ENCODE peak calls at places on chromosome 17, in six cellular contexts. Y is HCT116, H is A549, B is GM12878, D is H1, O is K562. K is an unnamed sample.
A peak's percentile ranks its signal among the peaks of the same experiment; 100 is the strongest.

GRCh38 chr17:28925912-28926365 is 23.1 kb upstream of the DHRS13 start:
- DNase-seq in O (peak; percentile 61), Y (no peak), D (no peak), B (peak; percentile 47), H (no peak), K (peak; percentile 92)

GRCh38 chr17:78967782-78968362 is 11.9 kb downstream of the LGALS3BP start:
- DNase-seq in Y (no peak), H (no peak), B (no peak), D (no peak), O (no peak), K (no peak)

GRCh38 chr17:18070861-18071340 is 16.8 kb upstream of the DRG2 start:
- DNase-seq in D (no peak), Y (no peak), B (no peak), H (no peak), O (peak; percentile 69), K (peak; percentile 91)

GRCh38 chr17:79179334-79179733 is 104.7 kb downstream of the ENGASE start:
- DNase-seq in B (no peak), H (no peak), Y (no peak), D (no peak), O (no peak), K (no peak)

GRCh38 chr17:55773671-55774070 is 22.8 kb downstream of the PCTP start:
- DNase-seq in D (no peak), B (no peak), O (no peak), Y (no peak), H (no peak), K (no peak)

GRCh38 chr17:35866356-35866950 is 2.2 kb downstream of the HEATR9 start:
- DNase-seq in Y (no peak), D (no peak), H (no peak), O (peak; percentile 33), B (no peak), K (peak; percentile 94)

GRCh38 chr17:60630352-60630751 is 30.4 kb downstream of the PPM1D start:
- DNase-seq in Y (no peak), B (no peak), H (no peak), D (no peak), O (no peak), K (no peak)

GRCh38 chr17:10394201-10394887 is 21.5 kb upstream of the MYH13 start:
- DNase-seq in O (no peak), Y (no peak), H (no peak), B (no peak), D (no peak), K (no peak)

GRCh38 chr17:1179635-1180433 is at the start of gene ABR:
- DNase-seq in B (no peak), Y (no peak), H (peak; percentile 54), D (peak; percentile 82), O (peak; percentile 16), K (no peak)

GRCh38 chr17:17503566-17504130 is 7.5 kb upstream of the RASD1 start:
- DNase-seq in H (no peak), Y (no peak), O (no peak), D (no peak), B (no peak), K (no peak)

GRCh38 chr17:69326302-69327059 is 452 bp downstream of the ABCA5 start:
- DNase-seq in Y (no peak), H (no peak), B (no peak), D (no peak), O (peak; percentile 1), K (peak; percentile 1)

GRCh38 chr17:58630883-58631522 is 60.8 kb downstream of the TEX14 start:
- DNase-seq in B (no peak), Y (peak; percentile 98), D (peak; percentile 51), H (no peak), O (peak; percentile 88), K (no peak)

GRCh38 chr17:69733171-69734014 is 318.9 kb downstream of the MAP2K6 start:
- DNase-seq in H (peak; percentile 8), O (no peak), B (no peak), Y (no peak), D (no peak), K (no peak)

GRCh38 chr17:77733576-77734296 is 224.8 kb upstream of the TNRC6C start:
- DNase-seq in B (no peak), H (no peak), O (no peak), D (no peak), Y (no peak), K (no peak)

GRCh38 chr17:76270127-76270592 is 5.0 kb downstream of the UBALD2 start:
- DNase-seq in Y (no peak), B (no peak), O (peak; percentile 77), H (no peak), D (no peak), K (no peak)

GRCh38 chr17:14121952-14122351 is 52.6 kb downstream of the COX10 start:
- DNase-seq in D (no peak), O (no peak), H (no peak), B (no peak), Y (no peak), K (peak; percentile 29)

GRCh38 chr17:40323731-40324650 is 15.0 kb downstream of the RARA start:
- DNase-seq in D (no peak), Y (no peak), H (no peak), O (no peak), B (no peak), K (peak; percentile 50)

GRCh38 chr17:6381052-6381451 is 53.9 kb downstream of the AIPL1 start:
- DNase-seq in D (no peak), B (no peak), H (peak; percentile 48), O (no peak), Y (no peak), K (no peak)

GRCh38 chr17:64920419-64921172 is 1.3 kb upstream of the LRRC37A3 start:
- DNase-seq in Y (no peak), O (peak; percentile 49), D (no peak), B (no peak), H (peak; percentile 41), K (peak; percentile 38)

GRCh38 chr17:48259710-48260291 is 152.2 kb downstream of the SNX11 start:
- DNase-seq in O (peak; percentile 75), Y (no peak), B (no peak), D (no peak), H (peak; percentile 35), K (peak; percentile 55)

GRCh38 chr17:35559495-35559894 is 1.1 kb downstream of the SLFN14 start:
- DNase-seq in O (peak; percentile 53), H (no peak), D (no peak), B (no peak), Y (no peak), K (no peak)

GRCh38 chr17:6903516-6903915 is 72.0 kb upstream of the TEKT1 start:
- DNase-seq in D (no peak), Y (no peak), B (no peak), O (no peak), H (no peak), K (no peak)

GRCh38 chr17:76383645-76384221 is 676 bp upstream of the SPHK1 start:
- DNase-seq in D (peak; percentile 78), O (peak; percentile 82), H (peak; percentile 88), B (no peak), Y (no peak), K (peak; percentile 74)

GRCh38 chr17:13002761-13003453 is 14.9 kb downstream of the ELAC2 start:
- DNase-seq in B (no peak), H (peak; percentile 80), O (peak; percentile 63), Y (peak; percentile 34), D (peak; percentile 90), K (peak; percentile 61)

GRCh38 chr17:66990047-66990446 is 25.5 kb downstream of the CACNG4 start:
- DNase-seq in B (no peak), Y (no peak), H (no peak), D (no peak), O (no peak), K (no peak)

GRCh38 chr17:15490634-15491261 is 23.3 kb upstream of the CDRT4 start:
- DNase-seq in D (peak; percentile 60), Y (peak; percentile 81), B (no peak), H (no peak), O (peak; percentile 94), K (peak; percentile 14)

GRCh38 chr17:46822388-46822921 is 4.0 kb upstream of the WNT3 start:
- DNase-seq in O (peak; percentile 73), B (no peak), Y (peak; percentile 12), D (peak; percentile 95), H (peak; percentile 45), K (peak; percentile 43)
- TF ChIP-seq CTCF in O (peak; percentile 79), B (peak; percentile 69), Y (peak; percentile 100), D (peak; percentile 78), H (peak; percentile 91), K (peak; percentile 74)

GRCh38 chr17:43359469-43360105 is 39.2 kb upstream of the ARL4D start:
- DNase-seq in Y (no peak), H (no peak), O (no peak), D (no peak), B (no peak), K (peak; percentile 52)

GRCh38 chr17:43363181-43363925 is 35.4 kb upstream of the ARL4D start:
- DNase-seq in O (no peak), D (no peak), B (no peak), H (no peak), Y (no peak), K (no peak)

GRCh38 chr17:43363926-43364285 is 34.9 kb upstream of the ARL4D start:
- DNase-seq in Y (no peak), B (no peak), O (no peak), D (no peak), H (no peak), K (no peak)

GRCh38 chr17:43360376-43360738 is 38.4 kb upstream of the ARL4D start:
- DNase-seq in H (peak; percentile 69), Y (no peak), D (no peak), O (no peak), B (no peak), K (peak; percentile 86)

GRCh38 chr17:43360739-43361498 is 37.9 kb upstream of the ARL4D start:
- DNase-seq in D (peak; percentile 88), O (no peak), B (peak; percentile 100), Y (no peak), H (peak; percentile 98), K (peak; percentile 99)
- TF ChIP-seq POLR2A in D (peak; percentile 100), O (peak; percentile 69), B (peak; percentile 99), Y (peak; percentile 51), H (peak; percentile 100), K (peak; percentile 100)

GRCh38 chr17:49482144-49482817 is 12.8 kb upstream of the NGFR start:
- DNase-seq in Y (no peak), B (no peak), D (no peak), O (peak; percentile 29), H (no peak), K (peak; percentile 55)
- TF ChIP-seq MAX in Y (no peak), B (no peak), D (no peak), O (no peak), H (no peak), K (no peak)

GRCh38 chr17:27356091-27356705 is 62.3 kb downstream of the WSB1 start:
- DNase-seq in B (no peak), Y (no peak), H (no peak), O (peak; percentile 88), D (no peak), K (no peak)

GRCh38 chr17:27353469-27354050 is 59.6 kb downstream of the WSB1 start:
- DNase-seq in B (peak; percentile 42), H (peak; percentile 97), O (peak; percentile 97), D (peak; percentile 90), Y (peak; percentile 78), K (peak; percentile 92)

GRCh38 chr17:27355419-27355818 is 61.5 kb downstream of the WSB1 start:
- DNase-seq in H (no peak), Y (no peak), O (no peak), B (no peak), D (no peak), K (no peak)

GRCh38 chr17:27354051-27354490 is 60.2 kb downstream of the WSB1 start:
- DNase-seq in H (no peak), O (no peak), D (no peak), B (no peak), Y (no peak), K (no peak)

GRCh38 chr17:27354491-27355081 is 60.7 kb downstream of the WSB1 start:
- DNase-seq in B (no peak), H (no peak), D (no peak), O (peak; percentile 59), Y (no peak), K (peak; percentile 47)
- TF ChIP-seq CTCF in B (peak; percentile 27), H (no peak), D (no peak), O (no peak), Y (no peak), K (no peak)